ENCODE peak calls at places on chromosome 22, in four cellular contexts. T is fibroblast of pulmonary artery, U is GM23338, A is AG09309. R is an unnamed sample.

GRCh38 chr22:49458708-49459099 is 369.0 kb downstream of the BRD1 start:
- DNase-seq in U (no peak), T (no peak), A (no peak), R (no peak)

GRCh38 chr22:49528420-49528720 is 299.3 kb downstream of the BRD1 start:
- DNase-seq in T (no peak), U (no peak), A (no peak), R (no peak)

GRCh38 chr22:39472570-39473556 is 16.1 kb downstream of the MGAT3 start:
- DNase-seq in A (no peak), U (no peak), T (peak), R (no peak)

GRCh38 chr22:34841911-34842310 is 224.0 kb upstream of the ISX start:
- DNase-seq in T (no peak), U (no peak), A (no peak), R (no peak)

GRCh38 chr22:43235445-43236400 is 48.8 kb upstream of the TTLL12 start:
- DNase-seq in U (no peak), A (no peak), T (no peak), R (no peak)

GRCh38 chr22:48883211-48883960 is 944.3 kb downstream of the BRD1 start:
- DNase-seq in A (no peak), T (no peak), U (no peak), R (no peak)

GRCh38 chr22:37896181-37896592 is 9.9 kb upstream of the MICALL1 start:
- DNase-seq in T (peak), U (peak), A (no peak), R (no peak)

GRCh38 chr22:39183991-39184585 is 31.6 kb upstream of the CBX7 start:
- DNase-seq in U (peak), T (peak), A (no peak), R (peak)

GRCh38 chr22:37260939-37261338 is 16.9 kb upstream of the RAC2 start:
- DNase-seq in T (peak), U (peak), A (no peak), R (peak)

DNA sequence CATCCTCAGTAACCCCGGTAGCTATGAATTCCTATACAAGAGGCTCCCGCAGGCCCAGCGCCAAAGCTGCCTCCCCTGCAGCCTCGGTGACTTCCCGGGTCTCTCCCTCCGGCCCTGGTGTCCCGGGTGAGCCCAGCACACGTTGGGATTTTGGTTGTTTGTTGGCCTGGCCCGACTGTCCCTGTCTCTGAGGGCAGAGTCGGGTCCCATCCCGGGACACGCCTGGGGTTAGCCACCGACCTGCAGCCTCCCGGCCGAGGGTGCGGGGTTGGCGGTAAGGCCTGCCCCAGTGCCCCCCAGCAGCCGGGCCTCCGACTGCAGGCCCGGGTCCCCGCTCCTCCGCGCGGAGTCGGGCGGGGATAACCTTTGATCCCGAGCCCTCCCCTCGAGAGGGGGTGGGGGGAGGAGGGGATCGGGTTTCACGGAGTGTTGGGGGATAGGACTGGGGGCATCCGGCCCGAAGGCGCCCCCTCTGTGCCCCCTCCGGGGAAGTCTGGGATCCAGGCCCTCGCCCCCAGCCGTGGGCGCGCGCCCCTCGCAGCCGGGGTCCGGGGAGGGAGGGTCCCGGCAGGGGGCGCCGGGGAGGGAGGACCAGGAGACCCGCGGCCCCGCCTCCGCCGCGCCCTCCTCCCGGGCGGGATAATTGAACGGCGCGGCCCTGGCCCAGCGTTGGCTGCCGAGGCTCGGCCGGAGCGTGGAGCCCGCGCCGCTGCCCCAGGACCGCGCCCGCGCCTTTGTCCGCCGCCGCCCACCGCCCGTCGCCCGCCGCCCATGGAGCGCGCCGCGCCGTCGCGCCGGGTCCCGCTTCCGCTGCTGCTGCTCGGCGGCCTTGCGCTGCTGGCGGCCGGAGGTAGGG is at the start of gene FBLN1:
- DNase-seq in T (no peak), A (no peak), U (peak), R (peak)
- TF ChIP-seq CTCF in T (no peak), A (no peak), U (no peak), R (peak)

GRCh38 chr22:32920734-32921133 is 119.2 kb downstream of the TIMP3 start:
- DNase-seq in U (no peak), T (peak), A (no peak), R (no peak)

GRCh38 chr22:32932176-32932575 is 126.0 kb downstream of the SYN3 start:
- DNase-seq in T (peak), U (no peak), A (no peak), R (peak)

DNA sequence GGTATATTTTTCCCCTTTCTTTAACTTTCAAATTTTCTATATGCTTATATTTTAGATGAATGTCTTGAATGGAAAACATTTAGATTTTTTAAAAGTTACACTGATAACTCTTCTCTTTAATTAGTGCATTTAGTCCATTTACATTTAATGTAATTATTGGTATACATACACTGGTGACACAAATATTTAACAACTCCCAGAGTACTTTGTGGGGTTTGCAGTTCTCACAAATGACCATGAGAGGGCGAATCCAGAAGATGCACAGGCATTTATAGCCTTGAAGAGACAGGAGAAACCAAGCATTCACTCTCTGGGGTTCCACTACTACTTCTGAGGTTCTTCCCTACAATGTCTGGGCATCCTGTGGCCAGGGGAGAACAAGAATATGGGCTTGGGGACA is 125.1 kb downstream of the TIMP3 start:
- DNase-seq in T (peak), A (no peak), U (peak), R (peak)
- TF ChIP-seq CTCF in T (peak), A (peak), U (peak), R (peak)

GRCh38 chr22:44888491-44888941 is 121.3 kb downstream of the PHF21B start:
- DNase-seq in T (no peak), U (peak), A (no peak), R (no peak)

GRCh38 chr22:44891293-44891747 is 118.5 kb downstream of the PHF21B start:
- DNase-seq in T (no peak), U (no peak), A (no peak), R (no peak)

GRCh38 chr22:44887941-44888366 is 121.9 kb downstream of the PHF21B start:
- DNase-seq in U (no peak), A (no peak), T (no peak), R (no peak)

GRCh38 chr22:44890416-44891292 is 119.2 kb downstream of the PHF21B start:
- DNase-seq in A (no peak), U (no peak), T (no peak), R (no peak)

DNA sequence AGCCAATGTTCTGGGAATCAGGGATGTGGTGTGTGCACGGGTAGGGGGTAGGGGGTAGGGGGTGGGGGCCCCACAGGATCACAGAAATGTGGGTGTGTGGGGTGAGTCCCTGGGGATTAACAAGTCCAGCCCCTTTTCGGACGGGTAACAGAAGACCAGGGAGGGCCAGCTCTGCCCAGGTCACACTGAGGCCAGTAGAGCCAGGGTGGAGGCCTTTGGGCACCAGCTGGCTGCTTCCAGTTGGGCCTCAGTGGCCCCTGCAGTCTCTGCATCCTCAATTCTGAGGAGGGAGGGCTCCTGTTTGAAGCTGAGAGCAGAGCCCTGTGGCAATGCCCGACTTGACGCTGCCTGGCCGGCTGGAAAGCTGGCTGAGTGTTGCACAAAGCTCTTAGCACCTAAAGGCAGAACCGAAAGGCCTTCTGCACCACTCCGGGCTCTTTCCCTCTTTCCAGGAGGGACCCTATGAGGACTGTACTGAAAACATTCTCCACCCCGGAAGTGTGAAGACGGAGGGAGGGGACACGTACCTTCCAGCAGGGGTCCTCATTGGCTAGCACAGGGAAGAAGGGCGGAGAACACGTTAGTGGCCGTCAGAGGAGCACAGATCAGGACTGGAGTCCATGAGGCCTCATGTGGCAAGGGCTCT is 120.4 kb downstream of the PHF21B start:
- DNase-seq in U (peak), A (no peak), T (no peak), R (no peak)
- TF ChIP-seq CTCF in U (peak), A (peak), T (no peak), R (no peak)

DNA sequence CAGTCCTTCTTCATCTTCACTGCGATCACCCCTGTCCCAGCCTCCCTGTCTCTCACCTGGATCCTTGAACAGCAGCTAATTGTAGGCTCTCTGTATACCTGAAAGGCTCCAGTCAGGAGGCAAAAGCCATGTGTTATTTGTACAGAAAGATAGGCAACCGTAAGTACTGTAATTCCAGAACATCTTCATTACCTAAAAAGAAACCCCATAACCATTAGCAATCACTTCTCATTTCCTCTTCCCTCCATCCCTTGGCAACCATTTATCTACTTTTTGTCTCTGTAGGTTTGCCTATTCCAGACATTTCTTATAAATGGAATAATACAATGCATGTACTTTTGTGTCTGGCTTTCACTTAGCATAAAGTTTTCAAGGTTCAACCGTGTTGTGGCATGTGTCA is 17.8 kb downstream of the NAGA start:
- DNase-seq in T (no peak), U (no peak), A (no peak), R (no peak)
- TF ChIP-seq CTCF in T (no peak), U (no peak), A (no peak), R (no peak)

R was measured in foreskin fibroblast.